ENCODE peak calls at places on chromosome 20, in eight cellular contexts. One of them, this sample, is unnamed.
A peak's percentile ranks its signal among the peaks of the same experiment; 100 is the strongest.

GRCh38 chr20:39800548-39800947 is 838.4 kb downstream of the DHX35 start:
- DNase-seq in AG09319: peak; percentile 30
- DNase-seq in kidney epithelial cell: peak; percentile 25
- DNase-seq in GM13976: peak; percentile 9
- DNase-seq in activated B cell treated with CpG ODN at 0.5 μM for 24 hours: no peak
- DNase-seq in hepatocyte: no peak
- DNase-seq in HCT116: no peak
- DNase-seq in AG10803: peak; percentile 83
- DNase-seq in this sample: no peak

GRCh38 chr20:24672886-24673677 is 203.7 kb downstream of the SYNDIG1 start:
- DNase-seq in kidney epithelial cell: peak; percentile 96
- DNase-seq in AG10803: peak; percentile 97
- DNase-seq in AG09319: peak; percentile 70
- DNase-seq in HCT116: no peak
- DNase-seq in hepatocyte: no peak
- DNase-seq in activated B cell treated with CpG ODN at 0.5 μM for 24 hours: no peak
- DNase-seq in GM13976: no peak
- DNase-seq in this sample: no peak

GRCh38 chr20:31566658-31567379 is 38.3 kb upstream of the ID1 start:
- DNase-seq in AG10803: no peak
- DNase-seq in hepatocyte: peak; percentile 86
- DNase-seq in activated B cell treated with CpG ODN at 0.5 μM for 24 hours: no peak
- DNase-seq in kidney epithelial cell: no peak
- DNase-seq in HCT116: peak; percentile 75
- DNase-seq in GM13976: no peak
- DNase-seq in AG09319: no peak
- DNase-seq in this sample: no peak

GRCh38 chr20:40323411-40323810 is 365.6 kb downstream of the MAFB start:
- DNase-seq in activated B cell treated with CpG ODN at 0.5 μM for 24 hours: no peak
- DNase-seq in GM13976: no peak
- DNase-seq in AG09319: no peak
- DNase-seq in hepatocyte: no peak
- DNase-seq in kidney epithelial cell: no peak
- DNase-seq in HCT116: no peak
- DNase-seq in AG10803: no peak
- DNase-seq in this sample: no peak

GRCh38 chr20:51752343-51752951 is 15.7 kb downstream of the ATP9A start:
- DNase-seq in HCT116: no peak
- DNase-seq in kidney epithelial cell: no peak
- DNase-seq in AG09319: peak; percentile 57
- DNase-seq in activated B cell treated with CpG ODN at 0.5 μM for 24 hours: no peak
- DNase-seq in GM13976: no peak
- DNase-seq in hepatocyte: peak; percentile 29
- DNase-seq in AG10803: peak; percentile 92
- DNase-seq in this sample: no peak

GRCh38 chr20:33490023-33490933 is at the start of gene CBFA2T2:
- DNase-seq in hepatocyte: no peak
- DNase-seq in activated B cell treated with CpG ODN at 0.5 μM for 24 hours: no peak
- DNase-seq in AG09319: peak; percentile 19
- DNase-seq in kidney epithelial cell: peak; percentile 2
- DNase-seq in GM13976: no peak
- DNase-seq in HCT116: peak; percentile 28
- DNase-seq in AG10803: peak; percentile 67
- DNase-seq in this sample: no peak

GRCh38 chr20:63006611-63007471 is at the start of gene BHLHE23:
- DNase-seq in HCT116: no peak
- DNase-seq in GM13976: peak; percentile 71
- DNase-seq in activated B cell treated with CpG ODN at 0.5 μM for 24 hours: peak; percentile 44
- DNase-seq in AG10803: no peak
- DNase-seq in hepatocyte: peak; percentile 35
- DNase-seq in kidney epithelial cell: no peak
- DNase-seq in AG09319: no peak
- DNase-seq in this sample: no peak

GRCh38 chr20:19539191-19539590 is 218.9 kb upstream of the RIN2 start:
- DNase-seq in AG10803: no peak
- DNase-seq in hepatocyte: no peak
- DNase-seq in kidney epithelial cell: no peak
- DNase-seq in HCT116: no peak
- DNase-seq in activated B cell treated with CpG ODN at 0.5 μM for 24 hours: no peak
- DNase-seq in GM13976: no peak
- DNase-seq in AG09319: no peak
- DNase-seq in this sample: no peak

GRCh38 chr20:57445774-57446173 is 54.6 kb downstream of the RBM38 start:
- DNase-seq in AG10803: no peak
- DNase-seq in kidney epithelial cell: no peak
- DNase-seq in hepatocyte: no peak
- DNase-seq in activated B cell treated with CpG ODN at 0.5 μM for 24 hours: no peak
- DNase-seq in AG09319: no peak
- DNase-seq in GM13976: no peak
- DNase-seq in HCT116: no peak
- DNase-seq in this sample: no peak

GRCh38 chr20:36154696-36155628 is at the start of gene EPB41L1:
- DNase-seq in activated B cell treated with CpG ODN at 0.5 μM for 24 hours: no peak
- DNase-seq in HCT116: no peak
- DNase-seq in AG09319: no peak
- DNase-seq in GM13976: peak; percentile 42
- DNase-seq in hepatocyte: peak; percentile 44
- DNase-seq in AG10803: no peak
- DNase-seq in kidney epithelial cell: no peak
- DNase-seq in this sample: no peak

GRCh38 chr20:10674684-10675455 is 1.1 kb upstream of the JAG1 start:
- DNase-seq in AG09319: no peak
- DNase-seq in activated B cell treated with CpG ODN at 0.5 μM for 24 hours: peak; percentile 26
- DNase-seq in HCT116: peak; percentile 48
- DNase-seq in hepatocyte: peak; percentile 92
- DNase-seq in GM13976: peak; percentile 86
- DNase-seq in AG10803: peak; percentile 61
- DNase-seq in kidney epithelial cell: no peak
- DNase-seq in this sample: peak; percentile 87

GRCh38 chr20:15992564-15992963 is 580.7 kb downstream of the KIF16B start:
- DNase-seq in activated B cell treated with CpG ODN at 0.5 μM for 24 hours: no peak
- DNase-seq in HCT116: no peak
- DNase-seq in kidney epithelial cell: peak; percentile 9
- DNase-seq in hepatocyte: no peak
- DNase-seq in GM13976: no peak
- DNase-seq in AG09319: no peak
- DNase-seq in AG10803: no peak
- DNase-seq in this sample: no peak

GRCh38 chr20:33689973-33690372 is 3.8 kb upstream of the E2F1 start:
- DNase-seq in GM13976: no peak
- DNase-seq in AG10803: no peak
- DNase-seq in AG09319: no peak
- DNase-seq in kidney epithelial cell: no peak
- DNase-seq in activated B cell treated with CpG ODN at 0.5 μM for 24 hours: no peak
- DNase-seq in HCT116: no peak
- DNase-seq in hepatocyte: peak; percentile 66
- DNase-seq in this sample: no peak

GRCh38 chr20:31593221-31594001 is 11.7 kb upstream of the ID1 start:
- DNase-seq in GM13976: no peak
- DNase-seq in hepatocyte: peak; percentile 89
- DNase-seq in AG09319: no peak
- DNase-seq in activated B cell treated with CpG ODN at 0.5 μM for 24 hours: no peak
- DNase-seq in AG10803: peak; percentile 65
- DNase-seq in HCT116: peak; percentile 98
- DNase-seq in kidney epithelial cell: peak; percentile 90
- DNase-seq in this sample: peak; percentile 83

GRCh38 chr20:406200-407096 is 1.7 kb upstream of the RBCK1 start:
- DNase-seq in hepatocyte: no peak
- DNase-seq in AG10803: no peak
- DNase-seq in HCT116: no peak
- DNase-seq in AG09319: no peak
- DNase-seq in GM13976: no peak
- DNase-seq in kidney epithelial cell: no peak
- DNase-seq in activated B cell treated with CpG ODN at 0.5 μM for 24 hours: no peak
- DNase-seq in this sample: no peak

GRCh38 chr20:62899633-62900051 is 26.7 kb downstream of the DIDO1 start:
- DNase-seq in GM13976: no peak
- DNase-seq in AG10803: no peak
- DNase-seq in hepatocyte: peak; percentile 58
- DNase-seq in activated B cell treated with CpG ODN at 0.5 μM for 24 hours: no peak
- DNase-seq in HCT116: no peak
- DNase-seq in kidney epithelial cell: no peak
- DNase-seq in AG09319: no peak
- DNase-seq in this sample: no peak

GRCh38 chr20:23050847-23051627 is 1.6 kb upstream of the THBD start:
- DNase-seq in hepatocyte: peak; percentile 93
- DNase-seq in kidney epithelial cell: peak; percentile 56
- DNase-seq in AG10803: peak; percentile 72
- DNase-seq in GM13976: peak; percentile 68
- DNase-seq in activated B cell treated with CpG ODN at 0.5 μM for 24 hours: no peak
- DNase-seq in HCT116: peak; percentile 42
- DNase-seq in AG09319: peak; percentile 44
- DNase-seq in this sample: peak; percentile 88

GRCh38 chr20:63158845-63159244 is 57.1 kb downstream of the YTHDF1 start:
- DNase-seq in kidney epithelial cell: no peak
- DNase-seq in GM13976: no peak
- DNase-seq in AG09319: no peak
- DNase-seq in AG10803: no peak
- DNase-seq in activated B cell treated with CpG ODN at 0.5 μM for 24 hours: no peak
- DNase-seq in HCT116: no peak
- DNase-seq in hepatocyte: no peak
- DNase-seq in this sample: no peak

GRCh38 chr20:6492396-6493055 is 275.0 kb upstream of the BMP2 start:
- DNase-seq in hepatocyte: peak; percentile 78
- DNase-seq in AG09319: no peak
- DNase-seq in HCT116: no peak
- DNase-seq in GM13976: no peak
- DNase-seq in activated B cell treated with CpG ODN at 0.5 μM for 24 hours: no peak
- DNase-seq in AG10803: no peak
- DNase-seq in kidney epithelial cell: peak; percentile 41
- DNase-seq in this sample: no peak

GRCh38 chr20:21702553-21703467 is 2.7 kb upstream of the PAX1 start:
- DNase-seq in kidney epithelial cell: no peak
- DNase-seq in AG10803: peak; percentile 19
- DNase-seq in AG09319: no peak
- DNase-seq in activated B cell treated with CpG ODN at 0.5 μM for 24 hours: no peak
- DNase-seq in HCT116: no peak
- DNase-seq in hepatocyte: peak; percentile 81
- DNase-seq in GM13976: peak; percentile 63
- DNase-seq in this sample: peak; percentile 90
- TF ChIP-seq CTCF in kidney epithelial cell: peak; percentile 59
- TF ChIP-seq CTCF in AG10803: peak; percentile 46
- TF ChIP-seq CTCF in AG09319: peak; percentile 44
- TF ChIP-seq CTCF in activated B cell treated with CpG ODN at 0.5 μM for 24 hours: no peak
- TF ChIP-seq CTCF in HCT116: peak; percentile 41
- TF ChIP-seq CTCF in hepatocyte: peak; percentile 71
- TF ChIP-seq CTCF in GM13976: peak; percentile 19
- TF ChIP-seq CTCF in this sample: peak; percentile 89

DNA sequence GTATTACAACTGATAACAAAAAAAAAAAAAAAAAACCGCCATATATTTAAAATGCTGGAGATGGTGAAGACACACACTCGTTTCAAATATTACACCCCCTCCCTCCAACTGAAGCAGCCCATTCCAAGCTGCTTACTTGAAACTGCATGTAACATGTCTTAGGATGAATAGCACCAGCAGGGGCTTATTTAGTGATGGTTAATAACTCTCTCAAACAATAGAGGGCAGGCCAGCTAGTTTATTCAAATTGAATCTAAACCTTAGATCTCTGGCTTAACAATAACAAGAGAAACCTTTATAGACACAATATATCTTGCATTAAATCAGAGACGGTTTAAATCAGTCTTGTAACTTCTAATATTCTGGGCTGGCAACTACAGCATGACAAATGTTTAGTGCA is 9.3 kb upstream of the JPH2 start:
- DNase-seq in HCT116: no peak
- DNase-seq in activated B cell treated with CpG ODN at 0.5 μM for 24 hours: no peak
- DNase-seq in AG09319: no peak
- DNase-seq in AG10803: no peak
- DNase-seq in GM13976: no peak
- DNase-seq in kidney epithelial cell: no peak
- DNase-seq in hepatocyte: no peak
- DNase-seq in this sample: no peak
- TF ChIP-seq CTCF in HCT116: peak; percentile 34
- TF ChIP-seq CTCF in activated B cell treated with CpG ODN at 0.5 μM for 24 hours: no peak
- TF ChIP-seq CTCF in AG09319: peak; percentile 5
- TF ChIP-seq CTCF in AG10803: peak; percentile 37
- TF ChIP-seq CTCF in GM13976: no peak
- TF ChIP-seq CTCF in kidney epithelial cell: no peak
- TF ChIP-seq CTCF in hepatocyte: peak; percentile 12
- TF ChIP-seq CTCF in this sample: no peak

DNA sequence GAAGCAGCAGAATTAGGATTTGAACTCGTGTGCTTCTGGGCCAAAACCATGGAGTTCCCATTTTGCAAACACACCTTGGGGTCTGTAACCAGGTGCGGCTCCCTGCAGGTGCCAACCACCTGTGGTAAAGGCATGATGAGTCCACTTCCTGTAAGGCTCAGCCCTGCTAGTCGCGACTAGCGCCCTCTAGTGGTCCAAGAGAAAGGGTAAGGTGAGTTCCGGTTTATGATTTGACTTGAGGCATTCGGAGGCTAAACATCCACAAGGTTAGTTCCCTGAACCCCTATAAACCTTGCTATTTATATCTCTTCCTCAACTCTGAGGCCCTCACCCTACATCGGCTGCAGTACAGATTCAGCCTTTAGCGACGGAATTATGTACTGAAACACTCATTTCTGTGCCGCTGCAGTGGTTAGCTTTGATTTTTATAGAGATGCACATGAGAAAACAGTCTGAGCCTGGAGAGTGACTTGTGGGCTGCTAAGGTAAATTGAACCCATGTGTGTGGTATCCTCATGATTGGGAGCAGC is 173.4 kb downstream of the PLCB1 start:
- DNase-seq in AG09319: no peak
- DNase-seq in AG10803: no peak
- DNase-seq in kidney epithelial cell: no peak
- DNase-seq in hepatocyte: peak; percentile 71
- DNase-seq in activated B cell treated with CpG ODN at 0.5 μM for 24 hours: no peak
- DNase-seq in GM13976: peak; percentile 34
- DNase-seq in HCT116: peak; percentile 67
- DNase-seq in this sample: no peak
- TF ChIP-seq CTCF in AG09319: peak; percentile 53
- TF ChIP-seq CTCF in AG10803: peak; percentile 69
- TF ChIP-seq CTCF in kidney epithelial cell: peak; percentile 68
- TF ChIP-seq CTCF in hepatocyte: peak; percentile 60
- TF ChIP-seq CTCF in activated B cell treated with CpG ODN at 0.5 μM for 24 hours: no peak
- TF ChIP-seq CTCF in GM13976: peak; percentile 70
- TF ChIP-seq CTCF in HCT116: peak; percentile 88
- TF ChIP-seq CTCF in this sample: peak; percentile 79

DNA sequence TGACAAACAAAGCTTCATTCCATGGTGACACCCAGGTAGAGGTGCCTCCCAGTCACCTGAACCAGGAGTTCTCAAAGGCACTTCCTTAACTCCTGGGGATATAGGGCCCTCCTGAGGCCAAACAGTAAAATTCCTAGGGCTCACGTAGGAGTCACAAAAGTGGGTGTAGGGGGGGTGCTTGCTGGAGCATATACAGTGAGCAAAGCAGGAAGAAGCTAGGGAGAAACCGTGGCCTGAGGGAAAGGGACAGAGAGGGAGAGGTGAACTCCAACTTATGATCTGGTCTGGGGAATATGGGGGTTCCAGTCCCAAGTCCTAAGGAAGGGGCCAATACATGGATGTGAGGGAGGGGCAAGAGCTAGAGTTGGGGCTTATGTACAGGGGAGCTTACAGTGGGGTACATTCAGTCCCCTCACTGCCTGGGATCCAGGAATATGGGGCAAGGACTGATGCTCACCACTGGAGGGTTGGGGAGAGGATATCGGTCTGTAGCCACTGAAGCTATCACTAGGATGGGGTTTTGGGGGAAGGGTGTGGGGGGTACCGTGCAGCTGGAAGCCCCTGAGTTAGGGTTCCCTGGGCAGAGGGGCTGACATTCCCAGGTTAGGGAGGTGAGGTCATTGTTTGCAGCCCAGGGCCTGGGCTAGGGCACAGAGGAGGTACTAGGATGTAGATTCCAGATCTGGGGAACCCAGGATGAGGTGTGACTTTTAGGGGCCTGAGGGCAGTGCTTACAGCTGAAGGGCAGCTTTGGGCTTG is 950 bp downstream of the PEDS1 start:
- DNase-seq in kidney epithelial cell: peak; percentile 39
- DNase-seq in activated B cell treated with CpG ODN at 0.5 μM for 24 hours: no peak
- DNase-seq in GM13976: no peak
- DNase-seq in AG10803: no peak
- DNase-seq in HCT116: no peak
- DNase-seq in AG09319: no peak
- DNase-seq in hepatocyte: peak; percentile 65
- DNase-seq in this sample: no peak
- TF ChIP-seq CTCF in kidney epithelial cell: peak; percentile 23
- TF ChIP-seq CTCF in activated B cell treated with CpG ODN at 0.5 μM for 24 hours: no peak
- TF ChIP-seq CTCF in GM13976: peak; percentile 5
- TF ChIP-seq CTCF in AG10803: peak; percentile 3
- TF ChIP-seq CTCF in HCT116: peak; percentile 15
- TF ChIP-seq CTCF in AG09319: no peak
- TF ChIP-seq CTCF in hepatocyte: peak; percentile 31
- TF ChIP-seq CTCF in this sample: no peak